ENCODE peak calls at places on chromosomes 3 and 15, in seven cellular contexts. K is brain microvascular endothelial cell, M is bronchial epithelial cell, Z is GM18507, O is kidney tubule cell, B is NCI-H1092, T is LoVo. F is an unnamed sample.
A peak's percentile ranks its signal among the peaks of the same experiment; 100 is the strongest.

GRCh38 chr15:75862796-75863195 is 19.5 kb downstream of the UBE2Q2 start:
- DNase-seq in O (no peak), B (no peak), K (no peak), M (no peak), T (no peak), Z (no peak), F (no peak)

GRCh38 chr3:104279617-104280016 is 1087.1 kb upstream of the ALCAM start:
- DNase-seq in M (peak; percentile 92), O (peak; percentile 82), T (peak; percentile 33), Z (no peak), K (peak; percentile 75), B (no peak), F (no peak)

GRCh38 chr3:58776231-58776630 is 109.7 kb upstream of the FAM3D start:
- DNase-seq in M (no peak), B (no peak), Z (no peak), O (no peak), K (no peak), T (no peak), F (no peak)

GRCh38 chr15:94582368-94582767 is 351.0 kb downstream of the MCTP2 start:
- DNase-seq in B (no peak), K (no peak), O (peak; percentile 16), T (no peak), Z (peak; percentile 9), M (peak; percentile 12), F (no peak)

GRCh38 chr15:38701134-38701533 is 136.5 kb upstream of the RASGRP1 start:
- DNase-seq in B (no peak), K (no peak), T (no peak), M (no peak), O (no peak), Z (no peak), F (no peak)

GRCh38 chr3:48130321-48130881 is 57.8 kb downstream of the CDC25A start:
- DNase-seq in K (peak; percentile 94), Z (no peak), O (peak; percentile 47), M (no peak), B (no peak), T (no peak), F (no peak)

GRCh38 chr3:54870423-54870822 is 57.4 kb downstream of the LRTM1 start:
- DNase-seq in B (no peak), O (peak; percentile 86), K (peak; percentile 90), T (peak; percentile 33), M (peak; percentile 70), Z (no peak), F (no peak)

GRCh38 chr3:187684880-187685279 is 14.7 kb upstream of the SST start:
- DNase-seq in Z (no peak), K (peak; percentile 67), B (no peak), M (no peak), T (no peak), O (peak; percentile 11), F (no peak)

GRCh38 chr15:87416591-87417257 is 839.8 kb downstream of the NTRK3 start:
- DNase-seq in M (peak; percentile 10), T (no peak), B (no peak), Z (no peak), O (no peak), K (no peak), F (no peak)

GRCh38 chr3:36696799-36697198 is 67.6 kb downstream of the DCLK3 start:
- DNase-seq in M (no peak), T (no peak), K (no peak), B (no peak), O (no peak), Z (no peak), F (no peak)

GRCh38 chr3:175778994-175779393 is 919.9 kb downstream of the NAALADL2 start:
- DNase-seq in T (no peak), O (no peak), B (no peak), K (no peak), M (no peak), Z (no peak), F (no peak)

GRCh38 chr3:112020653-112021052 is 13.9 kb upstream of the TMPRSS7 start:
- DNase-seq in B (no peak), T (no peak), O (peak; percentile 87), Z (no peak), M (no peak), K (no peak), F (no peak)

GRCh38 chr15:50415752-50416404 is 8.3 kb upstream of the USP8 start:
- DNase-seq in M (peak; percentile 11), T (no peak), B (no peak), K (peak; percentile 5), O (no peak), Z (no peak), F (peak; percentile 17)

GRCh38 chr15:99385865-99386264 is 134.6 kb downstream of the LRRC28 start:
- DNase-seq in B (no peak), T (peak; percentile 31), K (peak; percentile 22), Z (no peak), M (no peak), O (no peak), F (no peak)

GRCh38 chr3:156825795-156826143 is 384 bp upstream of the LEKR1 start:
- DNase-seq in T (no peak), Z (no peak), M (no peak), K (no peak), B (no peak), O (no peak), F (no peak)

GRCh38 chr3:87309601-87310000 is 33.2 kb upstream of the POU1F1 start:
- DNase-seq in Z (no peak), B (no peak), O (peak; percentile 73), M (peak; percentile 66), K (no peak), T (peak; percentile 58), F (no peak)

GRCh38 chr15:75736256-75736655 is 23.6 kb upstream of the CSPG4 start:
- DNase-seq in Z (no peak), K (no peak), T (no peak), M (no peak), B (no peak), O (no peak), F (no peak)

GRCh38 chr3:71926690-71927089 is 141.7 kb upstream of the PROK2 start:
- DNase-seq in Z (no peak), K (no peak), O (no peak), B (no peak), M (no peak), T (no peak), F (no peak)

F was measured in NCI-H446.